ENCODE peak calls at places on chromosomes 2 and 18, in seven cellular contexts. S is cardiac fibroblast, Y is WERI-Rb-1, M is tibial artery, D is HL-60, U is ovary, K is IMR-90. Z is an unnamed sample.

GRCh38 chr2:233065954-233066470 is 5.9 kb downstream of the INPP5D start:
- DNase-seq in M (no peak), D (no peak), Y (no peak), K (no peak), U (no peak), S (no peak), Z (no peak)

GRCh38 chr18:66752733-66753132 is 148.8 kb upstream of the CDH19 start:
- DNase-seq in S (no peak), D (no peak), M (no peak), Y (no peak), U (no peak), K (no peak), Z (no peak)

GRCh38 chr2:196123679-196124373 is 47.6 kb downstream of the STK17B start:
- DNase-seq in M (no peak), D (no peak), K (peak; percentile 77), U (no peak), S (peak; percentile 71), Y (no peak), Z (no peak)

GRCh38 chr2:9488583-9489547 is 14.5 kb downstream of the IAH1 start:
- DNase-seq in D (no peak), U (no peak), S (peak; percentile 48), M (no peak), K (peak; percentile 83), Y (no peak), Z (no peak)

GRCh38 chr2:96143848-96144480 is 1.3 kb downstream of the DUSP2 start:
- DNase-seq in U (peak; percentile 34), K (no peak), S (no peak), Y (peak; percentile 59), D (no peak), M (no peak), Z (no peak)

GRCh38 chr2:45860136-45861106 is 208.9 kb downstream of the PRKCE start:
- DNase-seq in Y (no peak), U (peak; percentile 73), K (peak; percentile 38), M (peak; percentile 44), D (no peak), S (peak; percentile 40), Z (no peak)

GRCh38 chr2:152062130-152063091 is 36.4 kb downstream of the CACNB4 start:
- DNase-seq in D (no peak), M (peak; percentile 52), Y (no peak), K (peak; percentile 73), S (peak; percentile 60), U (no peak), Z (no peak)

GRCh38 chr2:38596229-38596628 is 6.5 kb downstream of the HNRNPLL start:
- DNase-seq in M (no peak), S (no peak), Y (no peak), D (no peak), K (no peak), U (no peak), Z (no peak)

GRCh38 chr18:78521136-78521535 is 458.5 kb upstream of the SALL3 start:
- DNase-seq in K (no peak), Y (no peak), M (no peak), S (no peak), U (no peak), D (no peak), Z (no peak)

GRCh38 chr2:1132328-1132964 is 181.8 kb downstream of the SNTG2 start:
- DNase-seq in Y (peak; percentile 78), D (no peak), U (no peak), M (no peak), S (no peak), K (no peak), Z (no peak)

GRCh38 chr2:54635554-54636152 is 87.8 kb upstream of the EML6 start:
- DNase-seq in U (no peak), S (peak; percentile 60), M (no peak), D (no peak), K (peak; percentile 46), Y (no peak), Z (no peak)

GRCh38 chr2:7377861-7378569 is 460.8 kb downstream of the RNF144A start:
- DNase-seq in Y (peak; percentile 81), M (no peak), S (no peak), K (no peak), D (no peak), U (peak; percentile 40), Z (peak; percentile 30)

GRCh38 chr2:68971591-68972231 is 2.7 kb upstream of the GKN1 start:
- DNase-seq in Y (no peak), K (peak; percentile 95), M (no peak), D (no peak), U (no peak), S (peak; percentile 97), Z (no peak)

GRCh38 chr18:323253-323622 is 55.4 kb upstream of the THOC1 start:
- DNase-seq in D (peak; percentile 21), K (peak; percentile 38), S (peak; percentile 49), Y (no peak), U (no peak), M (no peak), Z (no peak)

GRCh38 chr18:79257480-79257879 is 138.2 kb upstream of the NFATC1 start:
- DNase-seq in S (no peak), Y (no peak), U (no peak), M (no peak), K (no peak), D (no peak), Z (no peak)

GRCh38 chr2:231386446-231386845 is 9.1 kb upstream of the B3GNT7 start:
- DNase-seq in S (peak; percentile 81), M (no peak), D (no peak), Y (no peak), K (peak; percentile 86), U (no peak), Z (no peak)

GRCh38 chr2:60555794-60556161 is 2.3 kb upstream of the BCL11A start:
- DNase-seq in Y (no peak), U (no peak), S (no peak), M (no peak), K (no peak), D (no peak), Z (no peak)

GRCh38 chr2:160091381-160091780 is 29.0 kb upstream of the PLA2R1 start:
- DNase-seq in Y (no peak), S (peak; percentile 65), M (no peak), U (no peak), K (peak; percentile 54), D (no peak), Z (no peak)

GRCh38 chr2:160087854-160088745 is 25.7 kb upstream of the PLA2R1 start:
- DNase-seq in S (peak; percentile 68), U (no peak), K (peak; percentile 25), D (no peak), Y (peak; percentile 21), M (no peak), Z (no peak)

DNA sequence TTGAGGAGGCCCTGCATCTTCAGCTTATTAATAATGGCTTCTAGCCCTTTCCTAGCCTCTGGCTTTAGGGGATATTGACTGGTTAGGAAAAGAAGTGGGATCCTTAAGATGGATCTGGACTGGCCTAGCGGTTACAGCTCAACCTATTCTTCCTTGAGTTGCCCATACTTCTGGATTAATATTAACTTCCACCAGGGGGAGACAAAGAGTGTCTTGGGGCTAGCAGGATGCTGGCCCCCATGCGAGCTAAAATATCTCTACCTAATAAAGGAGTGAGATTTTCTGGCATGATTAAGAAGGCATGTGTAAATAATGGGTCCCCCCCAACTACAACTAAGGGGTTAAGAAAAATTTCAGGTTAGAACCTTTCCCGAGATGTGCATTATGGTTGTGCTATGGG is 23.2 kb upstream of the PLA2R1 start:
- DNase-seq in Y (no peak), U (no peak), S (no peak), M (no peak), D (no peak), K (no peak), Z (no peak)
- TF ChIP-seq CTCF in Y (peak; percentile 1), U (no peak), S (no peak), M (no peak), D (no peak), K (peak; percentile 11), Z (no peak)

DNA sequence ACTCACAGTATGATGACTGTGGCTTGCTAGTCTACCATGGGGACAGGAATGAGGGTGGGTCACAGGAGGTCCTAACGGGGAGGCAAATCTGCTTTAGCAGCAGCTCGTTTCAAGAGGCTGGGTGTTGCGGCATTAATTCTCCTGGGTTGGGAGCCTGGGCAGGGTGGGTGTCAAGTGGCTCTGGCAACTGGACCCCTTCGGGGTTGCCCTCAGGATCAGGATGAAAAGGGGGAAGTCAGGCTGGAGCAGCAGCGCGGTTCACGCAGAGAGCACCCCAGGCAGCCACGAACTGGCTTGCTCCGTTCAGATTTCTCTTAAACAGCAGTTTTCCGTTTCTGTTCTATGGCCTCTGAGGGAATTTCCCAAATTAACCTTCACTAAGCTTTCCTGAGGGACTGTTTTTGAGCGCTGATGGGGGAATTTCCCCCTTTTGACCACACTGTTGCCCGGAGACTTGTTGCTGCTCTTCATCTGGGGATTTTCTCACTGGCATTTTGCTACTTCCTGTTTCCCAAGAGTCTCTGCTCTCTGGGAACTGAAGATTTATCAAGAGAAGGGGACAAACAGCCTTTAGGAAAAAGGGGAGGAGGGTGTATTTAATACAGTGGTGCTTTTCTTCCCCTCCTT is 59.9 kb upstream of the PELI1 start:
- DNase-seq in D (no peak), K (peak; percentile 62), U (no peak), S (peak; percentile 85), M (peak; percentile 30), Y (peak; percentile 59), Z (peak; percentile 66)
- H3K4me3 ChIP-seq in D (peak overlapping the region; percentile 19), K (no peak overlapping the region), U (peak overlapping the region; percentile 11), S (no peak overlapping the region), M (peak overlapping the region; percentile 38), Y (peak overlapping the region; percentile 46), Z (peak overlapping the region; percentile 17)

GRCh38 chr2:102070058-102070642 is 72.4 kb upstream of the IL1R1 start:
- DNase-seq in S (peak; percentile 91), D (no peak), K (peak; percentile 80), M (peak; percentile 84), U (peak; percentile 82), Y (no peak), Z (peak; percentile 95)
- TF ChIP-seq CTCF in S (peak; percentile 10), D (no peak), K (peak; percentile 26), M (no peak), U (no peak), Y (no peak), Z (no peak)

GRCh38 chr2:159286709-159287441 is 372 bp upstream of the WDSUB1 start:
- DNase-seq in Y (peak; percentile 97), K (peak; percentile 89), M (peak; percentile 99), D (peak; percentile 93), U (peak; percentile 99), S (peak; percentile 94), Z (peak; percentile 99)

GRCh38 chr2:159292157-159292556 is 5.7 kb upstream of the WDSUB1 start:
- DNase-seq in D (no peak), K (no peak), M (no peak), U (no peak), Y (no peak), S (no peak), Z (no peak)

GRCh38 chr2:159287733-159288132 is 1.2 kb upstream of the WDSUB1 start:
- DNase-seq in M (no peak), U (no peak), D (no peak), Y (no peak), S (no peak), K (no peak), Z (no peak)

GRCh38 chr2:159285929-159286708 is at the start of gene WDSUB1:
- DNase-seq in S (peak; percentile 59), U (peak; percentile 82), Y (peak; percentile 72), M (peak; percentile 71), D (peak; percentile 23), K (peak; percentile 71), Z (peak; percentile 89)

DNA sequence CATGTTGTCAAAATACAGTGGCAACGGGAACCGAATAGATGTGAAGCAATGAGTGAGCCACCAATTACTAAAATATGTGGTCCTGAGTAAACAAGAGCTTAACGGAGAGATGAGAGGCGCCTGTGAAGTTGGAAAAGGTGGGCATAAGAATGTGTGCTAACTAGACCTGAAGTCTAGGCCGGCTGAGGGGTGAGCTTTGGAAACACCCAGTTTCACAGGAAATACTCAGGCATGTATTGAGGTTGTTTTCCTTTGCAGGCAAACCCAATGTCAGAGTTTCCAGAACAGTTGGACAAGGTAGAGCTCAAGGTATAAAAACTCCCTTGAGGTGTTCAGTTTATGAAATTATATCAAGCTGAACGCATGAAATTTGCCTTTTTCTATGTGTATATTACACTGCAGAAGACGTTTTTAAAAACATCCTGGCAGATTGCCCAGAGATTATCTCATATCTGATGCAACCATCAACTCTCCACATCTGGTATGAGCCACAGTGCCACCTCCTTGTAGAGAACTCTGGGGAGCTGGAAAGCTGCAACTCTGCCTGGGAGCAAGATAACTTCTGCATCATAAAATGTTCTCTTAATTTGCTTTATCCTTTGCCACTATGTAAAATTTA is 3.9 kb upstream of the WDSUB1 start:
- DNase-seq in U (no peak), S (peak; percentile 83), K (peak; percentile 94), M (peak; percentile 31), D (peak; percentile 81), Y (no peak), Z (peak; percentile 44)
- H3K4me3 ChIP-seq in U (no peak overlapping the region), S (no peak overlapping the region), K (no peak overlapping the region), M (no peak overlapping the region), D (no peak overlapping the region), Y (no peak overlapping the region), Z (no peak overlapping the region)